ENCODE peak calls at places on chromosomes 2 and 18, in ten cellular contexts. F is endothelial cell; V is activated B cell treated with CpG ODN at 0.5 μM for 24 hours; D is HuH-7.5; A is GM04503; J is fibroblast of pulmonary artery; C is thyroid gland; K is T-helper 1 cell; H is naive thymus-derived CD8-positive, alpha-beta T cell; L is T-helper 9 cell. E is an unnamed sample.

GRCh38 chr2:143808166-143808565 is 678.9 kb downstream of the ARHGAP15 start:
- DNase-seq in F (no peak), V (no peak), D (no peak), A (no peak), J (no peak), C (no peak), K (no peak), H (no peak), L (no peak), E (no peak)

GRCh38 chr2:113899166-113899565 is 9.3 kb downstream of the ACTR3 start:
- DNase-seq in F (no peak), V (no peak), D (no peak), A (no peak), J (no peak), C (no peak), K (no peak), H (no peak), L (no peak), E (no peak)

GRCh38 chr2:113068706-113069485 is 1.1 kb downstream of the IL1F10 start:
- DNase-seq in F (no peak), V (no peak), D (no peak), A (no peak), J (no peak), C (no peak), K (no peak), H (no peak), L (no peak), E (no peak)

GRCh38 chr2:48915227-48915626 is 159.7 kb upstream of the LHCGR start:
- DNase-seq in F (no peak), V (no peak), D (no peak), A (no peak), J (no peak), C (no peak), K (no peak), H (no peak), L (no peak), E (no peak)

GRCh38 chr2:207474871-207475485 is 54.8 kb upstream of the CREB1 start:
- DNase-seq in F (peak), V (no peak), D (peak), A (no peak), J (peak), C (no peak), K (no peak), H (peak), L (peak), E (no peak)

GRCh38 chr2:191115801-191116200 is 35.0 kb downstream of the STAT4 start:
- DNase-seq in F (no peak), V (no peak), D (no peak), A (no peak), J (peak), C (no peak), K (no peak), H (no peak), L (no peak), E (no peak)

GRCh38 chr2:95530734-95531133 is 46.2 kb upstream of the TRIM43B start:
- DNase-seq in F (no peak), V (no peak), D (no peak), A (no peak), J (peak), C (no peak), K (no peak), H (no peak), L (no peak), E (no peak)

GRCh38 chr2:128984066-128984465 is 665.4 kb upstream of the HS6ST1 start:
- DNase-seq in F (no peak), V (no peak), D (no peak), A (no peak), J (no peak), C (no peak), K (no peak), H (no peak), L (no peak), E (no peak)

GRCh38 chr2:2331905-2332280 is 818 bp upstream of the MYT1L start:
- DNase-seq in F (peak), V (no peak), D (no peak), A (no peak), J (no peak), C (no peak), K (no peak), H (no peak), L (no peak), E (no peak)

GRCh38 chr18:7892556-7892955 is 325.4 kb downstream of the PTPRM start:
- DNase-seq in F (no peak), V (no peak), D (no peak), A (no peak), J (no peak), C (no peak), K (no peak), H (no peak), L (no peak), E (no peak)

GRCh38 chr2:27705851-27706622 is 42.3 kb downstream of the SLC4A1AP start:
- DNase-seq in F (no peak), V (no peak), D (no peak), A (peak), J (peak), C (peak), K (no peak), H (no peak), L (no peak), E (no peak)

GRCh38 chr2:218828477-218828778 is 3.2 kb downstream of the PRKAG3 start:
- DNase-seq in F (no peak), V (no peak), D (no peak), A (no peak), J (no peak), C (no peak), K (no peak), H (no peak), L (no peak), E (no peak)

GRCh38 chr18:59478591-59478990 is 119.5 kb upstream of the LMAN1 start:
- DNase-seq in F (no peak), V (no peak), D (no peak), A (no peak), J (no peak), C (no peak), K (no peak), H (no peak), L (no peak), E (no peak)

GRCh38 chr2:202052235-202052634 is 18.6 kb downstream of the FZD7 start:
- DNase-seq in F (no peak), V (no peak), D (no peak), A (no peak), J (no peak), C (no peak), K (no peak), H (no peak), L (no peak), E (no peak)

GRCh38 chr18:73060666-73061270 is 193.0 kb upstream of the NETO1 start:
- DNase-seq in F (no peak), V (no peak), D (no peak), A (no peak), J (peak), C (no peak), K (no peak), H (no peak), L (no peak), E (no peak)

GRCh38 chr2:122191331-122191730 is 435.9 kb downstream of the TSN start:
- DNase-seq in F (peak), V (no peak), D (peak), A (no peak), J (peak), C (no peak), K (no peak), H (no peak), L (no peak), E (no peak)

GRCh38 chr2:94871226-94872087 is at the start of gene TEKT4:
- DNase-seq in F (peak), V (no peak), D (no peak), A (no peak), J (no peak), C (peak), K (no peak), H (no peak), L (no peak), E (no peak)

GRCh38 chr2:114089636-114090325 is 199.9 kb downstream of the ACTR3 start:
- DNase-seq in F (no peak), V (no peak), D (no peak), A (peak), J (no peak), C (no peak), K (no peak), H (no peak), L (no peak), E (no peak)

GRCh38 chr18:11175266-11175947 is 26.0 kb upstream of the PIEZO2 start:
- DNase-seq in F (no peak), V (no peak), D (no peak), A (peak), J (peak), C (no peak), K (no peak), H (no peak), L (no peak), E (no peak)

GRCh38 chr2:127051780-127052067 is 55.2 kb downstream of the BIN1 start:
- DNase-seq in F (no peak), V (no peak), D (no peak), A (no peak), J (no peak), C (no peak), K (no peak), H (no peak), L (no peak), E (no peak)

GRCh38 chr2:168192839-168193616 is 54.4 kb downstream of the STK39 start:
- DNase-seq in F (no peak), V (no peak), D (no peak), A (no peak), J (peak), C (no peak), K (no peak), H (peak), L (peak), E (no peak)

GRCh38 chr18:6052449-6052913 is 157.2 kb upstream of the TMEM200C start:
- DNase-seq in F (no peak), V (no peak), D (no peak), A (no peak), J (no peak), C (no peak), K (no peak), H (no peak), L (no peak), E (no peak)

GRCh38 chr2:128408349-128409305 is 90.0 kb upstream of the HS6ST1 start:
- DNase-seq in F (peak), V (no peak), D (no peak), A (peak), J (peak), C (no peak), K (no peak), H (no peak), L (no peak), E (no peak)

GRCh38 chr2:28979576-28980366 is 1.3 kb upstream of the TOGARAM2 start:
- DNase-seq in F (no peak), V (no peak), D (no peak), A (no peak), J (no peak), C (peak), K (no peak), H (no peak), L (no peak), E (no peak)

GRCh38 chr2:11656671-11657101 is 13.3 kb downstream of the NTSR2 start:
- DNase-seq in F (no peak), V (no peak), D (peak), A (no peak), J (no peak), C (no peak), K (no peak), H (no peak), L (no peak), E (no peak)

GRCh38 chr2:111534816-111535803 is 348.9 kb downstream of the ANAPC1 start:
- DNase-seq in F (no peak), V (no peak), D (no peak), A (peak), J (peak), C (peak), K (no peak), H (no peak), L (no peak), E (no peak)

GRCh38 chr2:200600549-200601212 is 14.9 kb downstream of the AOX1 start:
- DNase-seq in F (no peak), V (no peak), D (no peak), A (no peak), J (no peak), C (no peak), K (no peak), H (no peak), L (no peak), E (peak)

GRCh38 chr2:165697727-165698620 is 96.1 kb downstream of the GALNT3 start:
- DNase-seq in F (no peak), V (no peak), D (no peak), A (no peak), J (no peak), C (peak), K (no peak), H (no peak), L (no peak), E (no peak)

GRCh38 chr18:8811115-8811514 is 105.8 kb downstream of the MTCL1 start:
- DNase-seq in F (no peak), V (no peak), D (no peak), A (no peak), J (no peak), C (no peak), K (no peak), H (no peak), L (no peak), E (no peak)

GRCh38 chr2:236928353-236929153 is 157.1 kb upstream of the COPS8 start:
- DNase-seq in F (no peak), V (no peak), D (no peak), A (no peak), J (no peak), C (no peak), K (no peak), H (no peak), L (no peak), E (no peak)

GRCh38 chr2:202278944-202279343 is 13.4 kb downstream of the NOP58 start:
- DNase-seq in F (peak), V (no peak), D (peak), A (no peak), J (peak), C (no peak), K (no peak), H (no peak), L (no peak), E (no peak)

GRCh38 chr2:152542995-152543481 is 174.2 kb downstream of the PRPF40A start:
- DNase-seq in F (peak), V (no peak), D (no peak), A (peak), J (peak), C (peak), K (no peak), H (no peak), L (no peak), E (no peak)

GRCh38 chr2:112482309-112483046 is 522 bp downstream of the TTL start:
- DNase-seq in F (peak), V (peak), D (peak), A (no peak), J (peak), C (peak), K (no peak), H (peak), L (peak), E (peak)

GRCh38 chr2:157260403-157261198 is 3.1 kb downstream of the GALNT5 start:
- DNase-seq in F (no peak), V (no peak), D (no peak), A (no peak), J (peak), C (no peak), K (no peak), H (no peak), L (no peak), E (no peak)

GRCh38 chr2:33380001-33380609 is 96.3 kb upstream of the RASGRP3 start:
- DNase-seq in F (no peak), V (no peak), D (no peak), A (no peak), J (no peak), C (no peak), K (no peak), H (no peak), L (no peak), E (no peak)

GRCh38 chr18:43847164-43848091 is 570.1 kb upstream of the SYT4 start:
- DNase-seq in F (no peak), V (no peak), D (no peak), A (peak), J (peak), C (no peak), K (no peak), H (no peak), L (no peak), E (no peak)

GRCh38 chr2:240240781-240241180 is 100.3 kb upstream of the OTOS start:
- DNase-seq in F (no peak), V (no peak), D (no peak), A (no peak), J (no peak), C (no peak), K (no peak), H (no peak), L (no peak), E (no peak)

GRCh38 chr18:80181642-80182461 is 65.5 kb downstream of the PARD6G start:
- DNase-seq in F (no peak), V (no peak), D (no peak), A (no peak), J (no peak), C (peak), K (no peak), H (no peak), L (no peak), E (no peak)

GRCh38 chr2:45904267-45904921 is 252.9 kb downstream of the PRKCE start:
- DNase-seq in F (no peak), V (no peak), D (no peak), A (no peak), J (no peak), C (no peak), K (no peak), H (no peak), L (no peak), E (no peak)

E was measured in NCI-H1417 treated with DMSO at 0.1 percent for 48 hours.